ENCODE peak calls at places on chromosome 7, in nine cellular contexts. E is CD8-positive, alpha-beta T cell; Q is lower lobe of right lung; W is effector memory CD4-positive, alpha-beta T cell; S is spleen; U is endothelial cell of umbilical vein; F is right atrium auricular region; O is IMR-90; Z is gastrocnemius medialis. K is an unnamed sample.

GRCh38 chr7:781228-781864 is 50.9 kb upstream of the SUN1 start:
- DNase-seq in E (no peak), Q (peak), W (no peak), S (peak), U (no peak), F (no peak), O (no peak), Z (no peak), K (no peak)

GRCh38 chr7:83005410-83005809 is 157.3 kb downstream of the PCLO start:
- DNase-seq in E (no peak), Q (no peak), W (no peak), S (no peak), U (peak), F (no peak), O (no peak), Z (no peak), K (no peak)

GRCh38 chr7:77232467-77232866 is 32.8 kb upstream of the FGL2 start:
- DNase-seq in E (no peak), Q (no peak), W (no peak), S (no peak), U (no peak), F (no peak), O (no peak), Z (no peak), K (no peak)

GRCh38 chr7:141342664-141343400 is 208.4 kb upstream of the AGK start:
- DNase-seq in E (no peak), Q (no peak), W (no peak), S (no peak), U (no peak), F (no peak), O (no peak), Z (no peak), K (no peak)

GRCh38 chr7:149161241-149161848 is 14.1 kb downstream of the ZNF398 start:
- DNase-seq in E (no peak), Q (no peak), W (no peak), S (no peak), U (peak), F (no peak), O (peak), Z (no peak), K (no peak)

GRCh38 chr7:52249741-52250140 is 785.7 kb upstream of the POM121L12 start:
- DNase-seq in E (no peak), Q (no peak), W (no peak), S (no peak), U (no peak), F (no peak), O (no peak), Z (no peak), K (no peak)

GRCh38 chr7:155951554-155952158 is 139.4 kb upstream of the SHH start:
- DNase-seq in E (no peak), Q (no peak), W (no peak), S (no peak), U (peak), F (peak), O (peak), Z (peak), K (no peak)

GRCh38 chr7:52959336-52959735 is 76.1 kb upstream of the POM121L12 start:
- DNase-seq in E (no peak), Q (no peak), W (no peak), S (no peak), U (peak), F (no peak), O (no peak), Z (no peak), K (no peak)

GRCh38 chr7:131103997-131104396 is 223.7 kb upstream of the MKLN1 start:
- DNase-seq in E (no peak), Q (no peak), W (no peak), S (no peak), U (no peak), F (no peak), O (peak), Z (no peak), K (no peak)

GRCh38 chr7:20238268-20238753 is 21.1 kb upstream of the MACC1 start:
- DNase-seq in E (no peak), Q (no peak), W (no peak), S (no peak), U (no peak), F (no peak), O (no peak), Z (no peak), K (no peak)

GRCh38 chr7:20237464-20238267 is 20.5 kb upstream of the MACC1 start:
- DNase-seq in E (no peak), Q (no peak), W (no peak), S (no peak), U (no peak), F (no peak), O (no peak), Z (no peak), K (no peak)

GRCh38 chr7:20241491-20242261 is 24.5 kb upstream of the MACC1 start:
- DNase-seq in E (no peak), Q (no peak), W (no peak), S (no peak), U (no peak), F (no peak), O (peak), Z (no peak), K (no peak)

GRCh38 chr7:20238754-20239324 is 21.7 kb upstream of the MACC1 start:
- DNase-seq in E (no peak), Q (peak), W (no peak), S (no peak), U (no peak), F (no peak), O (no peak), Z (no peak), K (no peak)

DNA sequence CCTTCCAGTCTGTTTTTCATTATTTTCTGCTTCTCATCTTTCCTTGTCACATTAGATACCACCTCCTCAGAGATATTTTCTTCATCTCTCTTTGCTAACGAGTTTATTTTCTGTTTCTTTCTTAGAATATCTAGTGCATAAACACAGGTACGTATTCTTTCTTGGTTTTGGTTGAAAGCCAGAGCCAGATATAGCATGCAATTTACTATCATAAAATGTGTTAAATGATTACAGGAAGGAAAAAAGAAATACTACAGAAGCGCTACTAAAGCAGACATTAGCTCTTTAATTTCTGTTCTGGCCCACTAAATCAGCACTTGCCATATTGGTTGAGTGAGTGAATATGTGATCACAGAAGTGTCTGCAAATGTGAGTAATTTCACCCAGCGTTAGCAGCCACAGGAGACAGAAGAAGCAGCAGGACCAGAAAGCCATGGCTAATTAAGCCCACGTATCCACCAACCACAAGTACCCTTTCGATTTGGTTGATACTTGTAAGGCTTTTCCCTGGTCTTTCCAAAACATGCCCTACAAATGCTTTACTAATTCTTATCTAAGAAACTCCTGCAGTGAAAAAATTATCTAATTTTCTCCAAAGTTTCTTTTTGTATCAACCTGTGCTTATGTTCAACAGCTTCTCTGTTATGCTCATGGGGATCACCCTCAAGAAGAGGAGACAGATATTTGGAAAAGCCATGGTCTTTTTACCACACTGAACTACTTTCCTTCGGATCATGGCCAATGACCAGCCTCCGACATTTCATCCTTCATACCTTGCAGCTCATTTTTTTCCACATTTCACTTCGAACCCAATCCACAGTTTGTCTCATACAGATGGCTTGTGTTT is 23.1 kb upstream of the MACC1 start:
- DNase-seq in E (no peak), Q (no peak), W (no peak), S (no peak), U (no peak), F (no peak), O (no peak), Z (no peak), K (no peak)
- H3K27ac ChIP-seq in E (no peak), Q (no peak), W (no peak), S (no peak), U (no peak), F (no peak), O (no peak), Z (no peak), K (no peak)

GRCh38 chr7:139022286-139022685 is 13.6 kb downstream of the ZC3HAV1L start:
- DNase-seq in E (no peak), Q (no peak), W (no peak), S (no peak), U (no peak), F (no peak), O (no peak), Z (no peak), K (no peak)

GRCh38 chr7:139011373-139011772 is 24.5 kb downstream of the ZC3HAV1L start:
- DNase-seq in E (no peak), Q (no peak), W (no peak), S (no peak), U (no peak), F (no peak), O (no peak), Z (no peak), K (no peak)

GRCh38 chr7:139018910-139019309 is 16.9 kb downstream of the ZC3HAV1L start:
- DNase-seq in E (no peak), Q (no peak), W (no peak), S (no peak), U (no peak), F (no peak), O (no peak), Z (no peak), K (no peak)

GRCh38 chr7:139016931-139017511 is 18.8 kb downstream of the ZC3HAV1L start:
- DNase-seq in E (peak), Q (no peak), W (peak), S (peak), U (peak), F (peak), O (peak), Z (no peak), K (peak)
- H3K4me3 ChIP-seq in E (no peak), Q (no peak), W (no peak), S (no peak), U (no peak), F (no peak), O (no peak), Z (no peak), K (no peak)

DNA sequence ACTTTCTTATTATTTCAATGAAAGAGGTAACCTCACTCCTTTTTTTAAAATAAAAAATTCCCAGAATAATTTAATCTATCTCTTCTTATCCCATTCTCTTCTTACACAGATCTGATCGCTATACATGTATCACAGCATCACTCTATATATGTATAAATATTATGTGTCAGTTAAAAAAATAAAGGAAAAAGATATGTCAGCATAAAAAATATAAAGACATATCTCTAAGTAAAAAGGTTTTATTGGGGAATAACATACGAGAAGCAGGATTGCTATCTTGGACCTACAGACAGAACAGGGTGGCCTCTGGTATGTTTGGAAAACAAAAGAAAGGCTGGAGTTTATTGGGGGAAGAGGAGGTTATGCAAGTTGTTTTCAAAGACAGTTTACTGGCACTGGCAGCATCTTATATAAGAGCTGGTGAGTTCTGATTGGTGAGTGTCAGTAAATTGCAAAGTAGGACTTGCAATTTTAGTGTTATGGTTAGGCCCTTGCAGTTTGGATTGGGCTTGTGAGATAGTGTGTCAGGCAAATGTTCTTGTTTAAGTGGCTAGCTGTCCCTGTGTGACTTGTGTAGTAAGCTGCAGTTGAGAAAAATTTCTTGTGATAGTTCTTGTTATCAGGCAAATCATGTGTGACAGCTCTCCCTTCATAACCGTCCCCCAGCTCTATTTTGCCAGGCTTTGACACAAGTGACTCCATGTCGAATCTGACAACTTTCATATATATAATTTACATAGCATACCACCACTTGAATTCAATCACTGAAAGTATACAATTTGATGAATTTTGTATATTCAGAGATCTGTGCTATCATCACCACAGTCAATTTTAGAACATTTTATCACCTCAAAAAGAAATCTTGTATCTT is 118.2 kb downstream of the HBP1 start:
- DNase-seq in E (no peak), Q (no peak), W (no peak), S (no peak), U (no peak), F (no peak), O (no peak), Z (no peak), K (no peak)
- H3K27ac ChIP-seq in E (no peak), Q (no peak), W (no peak), S (no peak), U (no peak), F (peak), O (no peak), Z (peak), K (no peak)

GRCh38 chr7:11833431-11833830 is 1.4 kb upstream of the THSD7A start:
- DNase-seq in E (no peak), Q (no peak), W (no peak), S (no peak), U (peak), F (no peak), O (no peak), Z (no peak), K (no peak)

GRCh38 chr7:11831383-11831726 is 643 bp downstream of the THSD7A start:
- DNase-seq in E (no peak), Q (no peak), W (no peak), S (no peak), U (no peak), F (no peak), O (no peak), Z (no peak), K (no peak)

GRCh38 chr7:11830004-11830403 is 2.0 kb downstream of the THSD7A start:
- DNase-seq in E (no peak), Q (no peak), W (no peak), S (no peak), U (peak), F (no peak), O (no peak), Z (no peak), K (no peak)

GRCh38 chr7:11831727-11832495 is at the start of gene THSD7A:
- DNase-seq in E (no peak), Q (peak), W (no peak), S (peak), U (peak), F (no peak), O (peak), Z (no peak), K (no peak)

DNA sequence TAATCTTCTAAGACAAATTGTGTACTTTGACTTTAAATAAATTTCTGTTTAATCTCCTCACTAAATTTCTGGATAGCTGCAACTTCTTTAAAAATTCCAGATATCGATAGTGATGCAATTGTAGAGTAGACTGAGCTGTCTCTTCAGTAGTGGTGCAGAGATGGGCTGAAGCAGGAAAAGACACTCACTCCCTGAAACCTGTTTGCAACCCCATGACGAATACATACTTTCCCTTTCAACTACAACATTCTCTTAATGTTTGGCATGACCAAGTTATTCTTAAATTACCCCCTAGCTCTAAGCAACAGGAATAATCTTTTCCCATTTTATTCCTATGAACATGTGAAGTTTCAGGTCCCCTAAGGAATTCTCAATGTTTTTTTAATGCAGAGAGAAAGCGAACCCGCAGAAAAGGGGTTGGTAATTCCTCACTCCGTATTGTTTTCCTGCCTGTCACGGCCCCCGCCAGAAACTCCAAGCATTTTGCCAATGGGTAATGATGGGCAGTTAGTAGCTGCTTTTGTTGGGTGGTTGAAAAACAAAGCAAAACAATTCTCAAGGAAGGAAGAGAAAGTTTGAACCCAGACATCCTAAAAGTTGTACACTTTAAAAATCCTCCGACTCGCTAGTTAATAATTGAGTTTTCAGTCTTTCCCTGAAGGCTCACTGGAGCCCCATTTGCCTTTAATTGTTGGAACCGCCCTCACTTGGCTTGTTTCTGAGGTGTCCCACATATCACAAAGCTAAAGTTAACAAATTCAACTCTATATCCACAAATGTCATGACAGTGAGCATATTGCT is 1.2 kb downstream of the THSD7A start:
- DNase-seq in E (no peak), Q (no peak), W (no peak), S (no peak), U (peak), F (no peak), O (peak), Z (no peak), K (no peak)
- H3K4me3 ChIP-seq in E (no peak), Q (peak), W (no peak), S (no peak), U (peak), F (peak), O (peak), Z (peak), K (peak)

GRCh38 chr7:154680894-154681659 is 321.8 kb downstream of the PAXIP1 start:
- DNase-seq in E (no peak), Q (no peak), W (no peak), S (no peak), U (no peak), F (no peak), O (no peak), Z (no peak), K (no peak)

GRCh38 chr7:154686305-154686704 is 316.6 kb downstream of the PAXIP1 start:
- DNase-seq in E (no peak), Q (no peak), W (no peak), S (no peak), U (no peak), F (no peak), O (no peak), Z (no peak), K (no peak)

GRCh38 chr7:154682003-154682402 is 320.9 kb downstream of the PAXIP1 start:
- DNase-seq in E (no peak), Q (no peak), W (no peak), S (no peak), U (no peak), F (no peak), O (no peak), Z (no peak), K (no peak)

GRCh38 chr7:154685564-154685901 is 317.4 kb downstream of the PAXIP1 start:
- DNase-seq in E (no peak), Q (no peak), W (no peak), S (no peak), U (no peak), F (no peak), O (no peak), Z (no peak), K (no peak)

DNA sequence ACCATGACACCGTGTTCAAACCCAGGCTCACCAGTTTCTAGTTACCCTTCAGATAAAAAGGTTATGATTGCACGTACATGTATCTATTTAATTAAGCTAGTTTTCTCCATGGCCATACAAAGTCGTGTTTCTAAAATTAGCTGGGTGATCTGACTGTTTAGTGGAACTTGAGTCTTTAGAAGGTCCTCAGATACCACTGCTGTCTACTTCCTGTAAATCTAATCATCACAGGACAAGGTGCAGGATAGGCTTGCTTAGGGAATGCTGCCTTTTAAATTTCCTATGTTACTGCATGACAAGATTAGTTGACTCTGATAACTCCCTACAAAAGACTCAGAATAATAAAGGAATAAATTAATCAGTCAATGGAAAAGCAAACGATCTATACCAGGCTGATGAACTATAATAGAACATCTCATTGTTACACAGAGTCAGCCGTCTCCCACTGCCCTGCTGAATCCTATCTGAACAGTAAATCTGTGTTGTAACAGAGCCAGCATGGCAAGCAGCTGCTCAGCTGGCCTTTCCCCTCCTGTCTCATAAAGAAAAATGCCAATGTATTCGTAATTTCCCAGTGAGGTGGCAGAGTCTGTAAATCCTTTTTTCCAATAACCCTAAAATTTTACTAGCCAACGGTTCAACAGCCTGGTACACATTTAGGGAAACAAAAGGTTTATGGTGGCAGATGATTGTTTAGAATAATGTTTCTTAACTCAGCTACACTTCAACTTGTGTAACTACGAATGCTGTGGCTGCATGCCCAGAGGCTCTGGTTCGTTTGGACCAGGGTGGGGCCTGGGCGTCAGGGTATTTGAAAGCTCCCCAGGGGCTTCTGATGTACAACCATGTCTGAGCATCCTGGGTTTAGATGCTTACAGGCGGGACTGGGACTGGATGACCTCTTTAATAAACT is 318.0 kb downstream of the PAXIP1 start:
- DNase-seq in E (no peak), Q (no peak), W (no peak), S (no peak), U (no peak), F (no peak), O (no peak), Z (no peak), K (no peak)
- H3K27ac ChIP-seq in E (no peak), Q (no peak), W (no peak), S (no peak), U (no peak), F (no peak), O (no peak), Z (no peak), K (no peak)